ENCODE peak calls at places on chromosomes 13 and 19, in ten cellular contexts. One of them, this sample, is unnamed.
A peak's percentile ranks its signal among the peaks of the same experiment; 100 is the strongest.

GRCh38 chr19:7730286-7731217 is 1.4 kb downstream of the CLEC4G start:
- DNase-seq in tibial artery: no peak
- DNase-seq in heart right ventricle: no peak
- DNase-seq in left ventricle myocardium inferior: no peak
- DNase-seq in suprapubic skin: no peak
- DNase-seq in breast epithelium: no peak
- DNase-seq in adipocyte: no peak
- DNase-seq in body of pancreas: no peak
- DNase-seq in testis: no peak
- DNase-seq in psoas muscle: no peak
- DNase-seq in this sample: no peak

GRCh38 chr19:4086336-4086953 is 19.7 kb upstream of the ZBTB7A start:
- DNase-seq in tibial artery: no peak
- DNase-seq in heart right ventricle: no peak
- DNase-seq in left ventricle myocardium inferior: no peak
- DNase-seq in suprapubic skin: no peak
- DNase-seq in breast epithelium: no peak
- DNase-seq in adipocyte: no peak
- DNase-seq in body of pancreas: no peak
- DNase-seq in testis: no peak
- DNase-seq in psoas muscle: peak; percentile 51
- DNase-seq in this sample: no peak

GRCh38 chr13:79423801-79424642 is 18.0 kb upstream of the RBM26 start:
- DNase-seq in tibial artery: no peak
- DNase-seq in heart right ventricle: no peak
- DNase-seq in left ventricle myocardium inferior: no peak
- DNase-seq in suprapubic skin: no peak
- DNase-seq in breast epithelium: no peak
- DNase-seq in adipocyte: peak; percentile 82
- DNase-seq in body of pancreas: no peak
- DNase-seq in testis: no peak
- DNase-seq in psoas muscle: no peak
- DNase-seq in this sample: no peak

GRCh38 chr13:44259045-44260042 is 114.3 kb upstream of the SERP2 start:
- DNase-seq in tibial artery: peak; percentile 66
- DNase-seq in heart right ventricle: no peak
- DNase-seq in left ventricle myocardium inferior: no peak
- DNase-seq in suprapubic skin: no peak
- DNase-seq in breast epithelium: no peak
- DNase-seq in adipocyte: no peak
- DNase-seq in body of pancreas: no peak
- DNase-seq in testis: peak; percentile 40
- DNase-seq in psoas muscle: peak; percentile 62
- DNase-seq in this sample: peak; percentile 42

GRCh38 chr19:14561249-14561648 is 10.6 kb downstream of the NDUFB7 start:
- DNase-seq in tibial artery: no peak
- DNase-seq in heart right ventricle: no peak
- DNase-seq in left ventricle myocardium inferior: no peak
- DNase-seq in suprapubic skin: no peak
- DNase-seq in breast epithelium: no peak
- DNase-seq in adipocyte: no peak
- DNase-seq in body of pancreas: no peak
- DNase-seq in testis: no peak
- DNase-seq in psoas muscle: no peak
- DNase-seq in this sample: no peak

GRCh38 chr19:39223703-39224279 is 19.7 kb upstream of the SYCN start:
- DNase-seq in tibial artery: no peak
- DNase-seq in heart right ventricle: no peak
- DNase-seq in left ventricle myocardium inferior: no peak
- DNase-seq in suprapubic skin: no peak
- DNase-seq in breast epithelium: no peak
- DNase-seq in adipocyte: peak; percentile 57
- DNase-seq in body of pancreas: no peak
- DNase-seq in testis: no peak
- DNase-seq in psoas muscle: no peak
- DNase-seq in this sample: no peak

GRCh38 chr13:20337894-20338551 is 105.9 kb upstream of the GJB6 start:
- DNase-seq in tibial artery: no peak
- DNase-seq in heart right ventricle: no peak
- DNase-seq in left ventricle myocardium inferior: no peak
- DNase-seq in suprapubic skin: no peak
- DNase-seq in breast epithelium: no peak
- DNase-seq in adipocyte: no peak
- DNase-seq in body of pancreas: no peak
- DNase-seq in testis: no peak
- DNase-seq in psoas muscle: no peak
- DNase-seq in this sample: no peak

GRCh38 chr13:42369071-42369795 is 97.3 kb downstream of the AKAP11 start:
- DNase-seq in tibial artery: no peak
- DNase-seq in heart right ventricle: no peak
- DNase-seq in left ventricle myocardium inferior: no peak
- DNase-seq in suprapubic skin: no peak
- DNase-seq in breast epithelium: no peak
- DNase-seq in adipocyte: no peak
- DNase-seq in body of pancreas: no peak
- DNase-seq in testis: no peak
- DNase-seq in psoas muscle: no peak
- DNase-seq in this sample: no peak

GRCh38 chr19:2474232-2475017 is 1.5 kb upstream of the GADD45B start:
- DNase-seq in tibial artery: peak; percentile 86
- DNase-seq in heart right ventricle: peak; percentile 83
- DNase-seq in left ventricle myocardium inferior: peak; percentile 86
- DNase-seq in suprapubic skin: peak; percentile 92
- DNase-seq in breast epithelium: peak; percentile 76
- DNase-seq in adipocyte: peak; percentile 96
- DNase-seq in body of pancreas: peak; percentile 86
- DNase-seq in testis: peak; percentile 83
- DNase-seq in psoas muscle: peak; percentile 93
- DNase-seq in this sample: peak; percentile 88

GRCh38 chr19:2464389-2464788 is 7.6 kb upstream of the LMNB2 start:
- DNase-seq in tibial artery: no peak
- DNase-seq in heart right ventricle: no peak
- DNase-seq in left ventricle myocardium inferior: no peak
- DNase-seq in suprapubic skin: no peak
- DNase-seq in breast epithelium: no peak
- DNase-seq in adipocyte: no peak
- DNase-seq in body of pancreas: no peak
- DNase-seq in testis: no peak
- DNase-seq in psoas muscle: no peak
- DNase-seq in this sample: no peak

GRCh38 chr19:2475018-2475701 is 767 bp upstream of the GADD45B start:
- DNase-seq in tibial artery: peak; percentile 55
- DNase-seq in heart right ventricle: peak; percentile 29
- DNase-seq in left ventricle myocardium inferior: peak; percentile 62
- DNase-seq in suprapubic skin: peak; percentile 80
- DNase-seq in breast epithelium: peak; percentile 58
- DNase-seq in adipocyte: peak; percentile 69
- DNase-seq in body of pancreas: peak; percentile 67
- DNase-seq in testis: peak; percentile 63
- DNase-seq in psoas muscle: peak; percentile 73
- DNase-seq in this sample: peak; percentile 63

DNA sequence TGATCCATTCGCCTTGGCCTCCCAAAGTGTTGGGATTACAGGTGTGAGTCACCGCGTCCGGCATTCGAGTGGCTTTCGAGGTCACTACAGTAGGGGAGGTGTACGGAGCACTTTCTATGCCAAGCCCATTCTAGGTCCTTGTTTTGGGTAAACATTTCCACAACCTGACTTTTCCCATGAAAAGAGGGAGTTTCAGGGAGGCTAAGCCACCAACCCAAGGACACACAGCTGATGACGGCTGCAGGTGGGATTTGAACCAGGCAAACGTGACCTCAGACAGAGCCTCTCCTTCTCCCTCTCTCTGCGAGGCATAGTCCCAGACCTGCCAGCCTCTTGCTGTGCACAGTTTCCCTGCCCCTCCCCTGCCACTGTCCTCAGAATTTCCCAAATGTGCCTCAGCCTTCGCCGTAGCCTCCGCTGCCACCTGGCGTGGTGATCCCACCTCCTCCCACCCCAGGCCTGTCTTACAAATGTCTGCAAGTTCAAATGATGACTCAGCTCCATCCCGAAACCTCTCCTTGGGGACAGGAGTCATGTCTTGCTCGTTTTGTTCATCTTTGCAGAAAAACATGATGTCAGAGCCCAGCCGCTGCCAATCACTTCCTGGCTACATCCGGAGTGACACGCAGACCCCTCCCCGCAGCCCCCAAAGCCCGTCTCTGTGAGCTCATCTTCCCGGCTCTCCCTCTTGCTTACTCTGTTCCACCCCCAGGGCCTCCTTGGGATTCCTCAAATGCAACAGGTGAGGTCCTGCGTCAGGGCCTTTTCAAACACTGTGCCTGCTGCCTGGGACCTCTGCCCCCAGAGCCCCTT is 6.6 kb upstream of the GADD45B start:
- DNase-seq in tibial artery: no peak
- DNase-seq in heart right ventricle: no peak
- DNase-seq in left ventricle myocardium inferior: no peak
- DNase-seq in suprapubic skin: no peak
- DNase-seq in breast epithelium: no peak
- DNase-seq in adipocyte: peak; percentile 43
- DNase-seq in body of pancreas: no peak
- DNase-seq in testis: no peak
- DNase-seq in psoas muscle: peak; percentile 77
- DNase-seq in this sample: peak; percentile 19
- H3K4me3 ChIP-seq in tibial artery: no peak overlapping the region
- H3K4me3 ChIP-seq in heart right ventricle: no peak overlapping the region
- H3K4me3 ChIP-seq in left ventricle myocardium inferior: no peak overlapping the region
- H3K4me3 ChIP-seq in suprapubic skin: no peak overlapping the region
- H3K4me3 ChIP-seq in breast epithelium: no peak overlapping the region
- H3K4me3 ChIP-seq in adipocyte: no peak overlapping the region
- H3K4me3 ChIP-seq in body of pancreas: no peak overlapping the region
- H3K4me3 ChIP-seq in testis: no peak overlapping the region
- H3K4me3 ChIP-seq in psoas muscle: no peak overlapping the region
- H3K4me3 ChIP-seq in this sample: no peak overlapping the region

DNA sequence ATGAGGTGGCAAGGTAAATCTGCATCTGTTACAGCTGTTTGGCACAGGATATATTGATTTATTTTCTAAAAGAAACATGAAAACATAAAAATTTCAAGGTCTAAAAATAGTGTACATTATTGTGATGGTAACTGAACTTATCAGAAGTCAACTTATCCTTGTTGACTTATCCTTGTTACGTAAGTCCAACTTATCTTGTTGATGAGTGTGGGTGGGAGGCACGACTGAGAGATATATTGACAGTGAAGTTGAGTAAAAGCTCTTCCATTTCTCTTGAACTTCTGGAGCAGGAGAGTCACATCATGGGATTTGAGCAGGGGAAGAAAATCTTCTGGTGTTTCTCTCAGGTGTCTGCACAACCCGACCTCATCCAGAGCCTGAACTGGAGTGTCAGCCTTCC is 313.0 kb downstream of the SHISA2 start:
- DNase-seq in tibial artery: no peak
- DNase-seq in heart right ventricle: no peak
- DNase-seq in left ventricle myocardium inferior: no peak
- DNase-seq in suprapubic skin: no peak
- DNase-seq in breast epithelium: no peak
- DNase-seq in adipocyte: no peak
- DNase-seq in body of pancreas: no peak
- DNase-seq in testis: no peak
- DNase-seq in psoas muscle: no peak
- DNase-seq in this sample: no peak
- H3K36me3 ChIP-seq in tibial artery: no peaks in the 10 kb centered on the region
- H3K36me3 ChIP-seq in heart right ventricle: no peaks in the 10 kb centered on the region
- H3K36me3 ChIP-seq in left ventricle myocardium inferior: no peaks in the 10 kb centered on the region
- H3K36me3 ChIP-seq in suprapubic skin: no peaks in the 10 kb centered on the region
- H3K36me3 ChIP-seq in breast epithelium: no peaks in the 10 kb centered on the region
- H3K36me3 ChIP-seq in adipocyte: no peaks in the 10 kb centered on the region
- H3K36me3 ChIP-seq in body of pancreas: no peaks in the 10 kb centered on the region
- H3K36me3 ChIP-seq in testis: no peaks in the 10 kb centered on the region
- H3K36me3 ChIP-seq in psoas muscle: no peaks in the 10 kb centered on the region
- H3K36me3 ChIP-seq in this sample: no peaks in the 10 kb centered on the region

DNA sequence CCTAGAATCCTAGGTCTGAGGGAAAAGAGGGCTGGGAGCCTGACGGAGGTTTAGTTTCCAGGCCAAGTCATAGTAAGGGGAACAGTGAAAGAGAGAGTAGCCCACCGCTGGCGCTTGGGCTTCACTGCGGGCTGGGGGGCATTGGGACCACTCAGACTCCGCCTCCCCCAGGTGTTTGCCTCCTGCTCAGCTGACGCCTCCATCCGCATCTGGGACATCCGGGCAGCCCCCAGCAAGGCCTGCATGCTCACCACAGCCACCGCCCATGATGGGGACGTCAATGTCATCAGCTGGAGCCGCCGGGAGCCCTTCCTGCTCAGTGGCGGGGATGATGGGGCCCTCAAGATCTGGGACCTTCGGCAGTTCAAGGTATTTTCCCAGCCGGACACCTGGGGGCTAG is 4.5 kb upstream of the KCNJ14 start:
- DNase-seq in tibial artery: no peak
- DNase-seq in heart right ventricle: no peak
- DNase-seq in left ventricle myocardium inferior: no peak
- DNase-seq in suprapubic skin: no peak
- DNase-seq in breast epithelium: no peak
- DNase-seq in adipocyte: no peak
- DNase-seq in body of pancreas: no peak
- DNase-seq in testis: no peak
- DNase-seq in psoas muscle: no peak
- DNase-seq in this sample: no peak
- H3K9me3 ChIP-seq in tibial artery: no peaks in the 10 kb centered on the region
- H3K9me3 ChIP-seq in heart right ventricle: no peaks in the 10 kb centered on the region
- H3K9me3 ChIP-seq in left ventricle myocardium inferior: no peaks in the 10 kb centered on the region
- H3K9me3 ChIP-seq in suprapubic skin: no peaks in the 10 kb centered on the region
- H3K9me3 ChIP-seq in breast epithelium: no peaks in the 10 kb centered on the region
- H3K9me3 ChIP-seq in adipocyte: no peaks in the 10 kb centered on the region
- H3K9me3 ChIP-seq in body of pancreas: no peaks in the 10 kb centered on the region
- H3K9me3 ChIP-seq in testis: no peaks in the 10 kb centered on the region
- H3K9me3 ChIP-seq in psoas muscle: no peaks in the 10 kb centered on the region
- H3K9me3 ChIP-seq in this sample: no peaks in the 10 kb centered on the region

GRCh38 chr13:23557733-23558132 is 12.5 kb upstream of the TNFRSF19 start:
- DNase-seq in tibial artery: no peak
- DNase-seq in heart right ventricle: no peak
- DNase-seq in left ventricle myocardium inferior: no peak
- DNase-seq in suprapubic skin: no peak
- DNase-seq in breast epithelium: no peak
- DNase-seq in adipocyte: no peak
- DNase-seq in body of pancreas: no peak
- DNase-seq in testis: no peak
- DNase-seq in psoas muscle: no peak
- DNase-seq in this sample: no peak
- H3K4me3 ChIP-seq in tibial artery: no peak overlapping the region
- H3K4me3 ChIP-seq in heart right ventricle: no peak overlapping the region
- H3K4me3 ChIP-seq in left ventricle myocardium inferior: no peak overlapping the region
- H3K4me3 ChIP-seq in suprapubic skin: no peak overlapping the region
- H3K4me3 ChIP-seq in breast epithelium: no peak overlapping the region
- H3K4me3 ChIP-seq in adipocyte: no peak overlapping the region
- H3K4me3 ChIP-seq in body of pancreas: no peak overlapping the region
- H3K4me3 ChIP-seq in testis: no peak overlapping the region
- H3K4me3 ChIP-seq in psoas muscle: no peak overlapping the region
- H3K4me3 ChIP-seq in this sample: no peak overlapping the region

This sample was measured in MG63.